ENCODE peak calls at places on chromosomes 12 and 14, in ten cellular contexts. T is DND-41, M is OCI-LY7, X is K562, C is hepatocyte, Q is fibroblast of lung, S is GM12878, E is neural progenitor cell, U is GM23338, L is HCT116. J is an unnamed sample.

GRCh38 chr12:132461526-132461925 is 28.4 kb upstream of the FBRSL1 start:
- DNase-seq in T (no peak), M (no peak), X (no peak), C (no peak), Q (no peak), S (no peak), E (no peak), U (no peak), L (no peak), J (no peak)

GRCh38 chr12:71639341-71639760 is 24.3 kb downstream of the ZFC3H1 start:
- DNase-seq in T (no peak), M (peak; percentile 31), X (peak; percentile 43), C (no peak), Q (no peak), S (no peak), E (peak; percentile 4), U (peak; percentile 37), L (no peak), J (peak; percentile 4)

GRCh38 chr12:71556881-71557280 is 106.8 kb downstream of the ZFC3H1 start:
- DNase-seq in T (no peak), M (no peak), X (no peak), C (peak; percentile 26), Q (peak; percentile 76), S (no peak), E (peak; percentile 26), U (peak; percentile 30), L (peak; percentile 55), J (peak; percentile 83)

GRCh38 chr14:59306775-59307174 is 118.3 kb downstream of the DAAM1 start:
- DNase-seq in T (no peak), M (no peak), X (no peak), C (no peak), Q (peak; percentile 11), S (no peak), E (no peak), U (no peak), L (no peak), J (peak; percentile 92)

GRCh38 chr14:68730811-68731425 is 61.9 kb downstream of the ZFP36L1 start:
- DNase-seq in T (no peak), M (no peak), X (no peak), C (no peak), Q (no peak), S (no peak), E (peak; percentile 79), U (peak; percentile 69), L (no peak), J (no peak)

GRCh38 chr14:26281280-26281998 is 316.4 kb downstream of the NOVA1 start:
- DNase-seq in T (no peak), M (no peak), X (peak; percentile 78), C (peak; percentile 37), Q (peak; percentile 77), S (no peak), E (no peak), U (peak; percentile 75), L (no peak), J (peak; percentile 3)

GRCh38 chr12:58575281-58575680 is 345.0 kb downstream of the LRIG3 start:
- DNase-seq in T (no peak), M (no peak), X (no peak), C (no peak), Q (peak; percentile 95), S (no peak), E (no peak), U (no peak), L (no peak), J (no peak)

GRCh38 chr12:109779382-109779781 is 53.8 kb downstream of the TRPV4 start:
- DNase-seq in T (no peak), M (peak; percentile 25), X (peak; percentile 23), C (no peak), Q (no peak), S (no peak), E (no peak), U (no peak), L (no peak), J (no peak)

GRCh38 chr12:49565956-49566265 is 2.0 kb downstream of the MCRS1 start:
- DNase-seq in T (no peak), M (no peak), X (no peak), C (no peak), Q (no peak), S (no peak), E (no peak), U (no peak), L (no peak), J (no peak)

GRCh38 chr12:40788276-40788675 is 96.0 kb downstream of the CNTN1 start:
- DNase-seq in T (no peak), M (no peak), X (no peak), C (no peak), Q (no peak), S (no peak), E (no peak), U (peak; percentile 56), L (no peak), J (no peak)

GRCh38 chr14:103016594-103016993 is 40.8 kb downstream of the CDC42BPB start:
- DNase-seq in T (no peak), M (no peak), X (no peak), C (no peak), Q (no peak), S (no peak), E (no peak), U (no peak), L (no peak), J (no peak)

GRCh38 chr14:103021817-103022668 is 35.3 kb downstream of the CDC42BPB start:
- DNase-seq in T (no peak), M (no peak), X (no peak), C (no peak), Q (peak; percentile 31), S (no peak), E (no peak), U (no peak), L (no peak), J (no peak)

GRCh38 chr14:103019827-103020226 is 37.5 kb downstream of the CDC42BPB start:
- DNase-seq in T (no peak), M (no peak), X (no peak), C (no peak), Q (peak; percentile 51), S (no peak), E (no peak), U (no peak), L (no peak), J (no peak)

GRCh38 chr14:103020271-103020910 is 37.0 kb downstream of the CDC42BPB start:
- DNase-seq in T (no peak), M (no peak), X (no peak), C (no peak), Q (no peak), S (no peak), E (no peak), U (no peak), L (no peak), J (no peak)

GRCh38 chr14:103019236-103019635 is 38.1 kb downstream of the CDC42BPB start:
- DNase-seq in T (no peak), M (no peak), X (no peak), C (no peak), Q (no peak), S (no peak), E (no peak), U (no peak), L (no peak), J (no peak)
- H4K20me1 ChIP-seq in T (no peaks in the 10 kb centered on the region), M (no peaks in the 10 kb centered on the region), X (no peaks in the 10 kb centered on the region), C (peaks cover 94% of the 10 kb centered on the region), Q (no peaks in the 10 kb centered on the region), S (no peaks in the 10 kb centered on the region), E (peaks cover 32% of the 10 kb centered on the region), U (peaks cover 67% of the 10 kb centered on the region), L (no peaks in the 10 kb centered on the region), J (peaks cover 5% of the 10 kb centered on the region)

GRCh38 chr12:111414711-111415252 is 9.1 kb downstream of the SH2B3 start:
- DNase-seq in T (no peak), M (no peak), X (no peak), C (no peak), Q (no peak), S (no peak), E (no peak), U (no peak), L (no peak), J (no peak)

GRCh38 chr12:111412007-111412829 is 6.5 kb downstream of the SH2B3 start:
- DNase-seq in T (peak; percentile 50), M (no peak), X (peak; percentile 42), C (no peak), Q (no peak), S (no peak), E (peak; percentile 74), U (peak; percentile 81), L (no peak), J (no peak)

GRCh38 chr12:111411187-111411764 is 5.6 kb downstream of the SH2B3 start:
- DNase-seq in T (no peak), M (no peak), X (no peak), C (no peak), Q (no peak), S (no peak), E (peak; percentile 50), U (no peak), L (no peak), J (no peak)

GRCh38 chr12:111412830-111413441 is 7.2 kb downstream of the SH2B3 start:
- DNase-seq in T (no peak), M (no peak), X (peak; percentile 57), C (no peak), Q (no peak), S (no peak), E (no peak), U (no peak), L (no peak), J (no peak)

GRCh38 chr12:111413442-111414086 is 7.8 kb downstream of the SH2B3 start:
- DNase-seq in T (no peak), M (no peak), X (peak; percentile 74), C (no peak), Q (peak; percentile 62), S (no peak), E (no peak), U (no peak), L (no peak), J (peak; percentile 46)
- H4K20me1 ChIP-seq in T (peaks cover 59% of the 10 kb centered on the region), M (peaks cover 16% of the 10 kb centered on the region), X (peaks cover 58% of the 10 kb centered on the region), C (peaks cover 3% of the 10 kb centered on the region), Q (no peaks in the 10 kb centered on the region), S (peaks cover 19% of the 10 kb centered on the region), E (peaks cover 16% of the 10 kb centered on the region), U (peaks cover 46% of the 10 kb centered on the region), L (no peaks in the 10 kb centered on the region), J (peaks cover 2% of the 10 kb centered on the region)

DNA sequence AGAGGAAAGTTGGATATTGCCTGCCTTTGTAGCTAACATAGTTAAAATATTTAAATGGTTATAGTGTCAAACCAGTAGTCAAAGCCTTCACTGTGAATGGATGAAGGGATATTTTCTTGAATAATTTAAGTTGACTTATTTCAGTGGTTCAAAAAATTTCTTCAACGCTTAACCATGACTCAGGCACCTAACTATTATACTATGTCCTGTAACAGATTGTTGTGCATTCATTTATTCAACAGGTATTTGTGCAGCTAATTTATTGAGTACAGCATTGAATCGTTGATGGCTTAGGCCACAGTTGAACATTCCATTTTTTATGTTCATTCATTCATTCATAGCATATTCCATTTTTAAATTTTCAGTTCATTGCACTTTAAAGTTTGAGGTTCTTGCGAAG is 9.2 kb downstream of the HIF1A start:
- DNase-seq in T (no peak), M (no peak), X (no peak), C (no peak), Q (no peak), S (no peak), E (no peak), U (no peak), L (no peak), J (no peak)
- H4K20me1 ChIP-seq in T (peaks cover 57% of the 10 kb centered on the region), M (peaks cover 57% of the 10 kb centered on the region), X (peaks cover 5% of the 10 kb centered on the region), C (peaks cover 90% of the 10 kb centered on the region), Q (peaks cover 17% of the 10 kb centered on the region), S (peaks cover 6% of the 10 kb centered on the region), E (peaks cover 87% of the 10 kb centered on the region), U (peaks cover 64% of the 10 kb centered on the region), L (peaks cover 47% of the 10 kb centered on the region), J (peaks cover 37% of the 10 kb centered on the region)

DNA sequence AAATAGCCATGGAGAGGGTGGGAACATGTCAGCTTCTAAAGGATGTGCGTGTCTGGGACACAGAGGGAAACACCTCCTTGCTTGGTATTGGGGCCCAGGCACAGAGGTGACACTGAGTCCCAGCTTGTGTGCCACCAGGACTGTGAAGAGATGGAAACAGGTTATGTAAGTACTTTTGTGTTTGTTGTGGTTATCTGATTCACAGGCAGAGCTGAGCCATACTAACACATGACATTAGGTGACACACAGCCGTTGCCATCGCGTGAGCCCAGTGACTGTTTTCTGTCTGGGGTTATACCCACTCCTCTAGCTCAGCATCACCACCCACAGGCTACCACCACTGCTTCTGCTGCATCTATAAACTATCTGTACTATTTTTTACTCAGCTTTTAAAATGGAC is 12.1 kb upstream of the FLVCR2 start:
- DNase-seq in T (no peak), M (no peak), X (no peak), C (peak; percentile 20), Q (no peak), S (no peak), E (no peak), U (no peak), L (no peak), J (no peak)
- H4K20me1 ChIP-seq in T (no peaks in the 10 kb centered on the region), M (no peaks in the 10 kb centered on the region), X (no peaks in the 10 kb centered on the region), C (no peaks in the 10 kb centered on the region), Q (no peaks in the 10 kb centered on the region), S (no peaks in the 10 kb centered on the region), E (no peaks in the 10 kb centered on the region), U (no peaks in the 10 kb centered on the region), L (no peaks in the 10 kb centered on the region), J (no peaks in the 10 kb centered on the region)

J was measured in mammary epithelial cell.